ENCODE peak calls at places on chromosomes 11 and 22, in five cellular contexts. One of them, this sample, is unnamed.

GRCh38 chr22:20885017-20885556 is 26.3 kb downstream of the SNAP29 start:
- DNase-seq in CD8-positive, alpha-beta T cell: no peak
- DNase-seq in fibroblast of mammary gland: no peak
- DNase-seq in epithelial cell of proximal tubule: no peak
- DNase-seq in retinal pigment epithelial cell: no peak
- DNase-seq in this sample: no peak

GRCh38 chr11:119205080-119205479 is 1.1 kb upstream of the CBL start:
- DNase-seq in CD8-positive, alpha-beta T cell: no peak
- DNase-seq in fibroblast of mammary gland: no peak
- DNase-seq in epithelial cell of proximal tubule: no peak
- DNase-seq in retinal pigment epithelial cell: no peak
- DNase-seq in this sample: no peak

GRCh38 chr11:119791047-119791446 is 62.0 kb upstream of the NECTIN1 start:
- DNase-seq in CD8-positive, alpha-beta T cell: no peak
- DNase-seq in fibroblast of mammary gland: no peak
- DNase-seq in epithelial cell of proximal tubule: no peak
- DNase-seq in retinal pigment epithelial cell: no peak
- DNase-seq in this sample: no peak

GRCh38 chr11:69799582-69799981 is 19.6 kb downstream of the FGF3 start:
- DNase-seq in CD8-positive, alpha-beta T cell: no peak
- DNase-seq in fibroblast of mammary gland: peak; percentile 31
- DNase-seq in epithelial cell of proximal tubule: no peak
- DNase-seq in retinal pigment epithelial cell: no peak
- DNase-seq in this sample: peak; percentile 48

GRCh38 chr11:104343578-104343977 is 179.6 kb upstream of the PDGFD start:
- DNase-seq in CD8-positive, alpha-beta T cell: no peak
- DNase-seq in fibroblast of mammary gland: peak; percentile 11
- DNase-seq in epithelial cell of proximal tubule: no peak
- DNase-seq in retinal pigment epithelial cell: no peak
- DNase-seq in this sample: no peak

GRCh38 chr11:74877132-74877531 is 71.8 kb downstream of the XRRA1 start:
- DNase-seq in CD8-positive, alpha-beta T cell: no peak
- DNase-seq in fibroblast of mammary gland: peak; percentile 35
- DNase-seq in epithelial cell of proximal tubule: no peak
- DNase-seq in retinal pigment epithelial cell: no peak
- DNase-seq in this sample: peak; percentile 8

GRCh38 chr11:16785520-16786128 is 47.2 kb downstream of the C11orf58 start:
- DNase-seq in CD8-positive, alpha-beta T cell: peak; percentile 47
- DNase-seq in fibroblast of mammary gland: peak; percentile 77
- DNase-seq in epithelial cell of proximal tubule: no peak
- DNase-seq in retinal pigment epithelial cell: peak; percentile 26
- DNase-seq in this sample: peak; percentile 79

GRCh38 chr11:91820709-91821108 is 403.9 kb upstream of the FAT3 start:
- DNase-seq in CD8-positive, alpha-beta T cell: no peak
- DNase-seq in fibroblast of mammary gland: no peak
- DNase-seq in epithelial cell of proximal tubule: no peak
- DNase-seq in retinal pigment epithelial cell: no peak
- DNase-seq in this sample: no peak

GRCh38 chr22:22811016-22812009 is 76.3 kb upstream of the IGLL5 start:
- DNase-seq in CD8-positive, alpha-beta T cell: no peak
- DNase-seq in fibroblast of mammary gland: no peak
- DNase-seq in epithelial cell of proximal tubule: no peak
- DNase-seq in retinal pigment epithelial cell: no peak
- DNase-seq in this sample: no peak

GRCh38 chr22:22877523-22878210 is 9.9 kb upstream of the IGLL5 start:
- DNase-seq in CD8-positive, alpha-beta T cell: peak; percentile 74
- DNase-seq in fibroblast of mammary gland: peak; percentile 63
- DNase-seq in epithelial cell of proximal tubule: no peak
- DNase-seq in retinal pigment epithelial cell: peak; percentile 0
- DNase-seq in this sample: peak; percentile 48

GRCh38 chr11:106990322-106990721 is 28.0 kb downstream of the GUCY1A2 start:
- DNase-seq in CD8-positive, alpha-beta T cell: no peak
- DNase-seq in fibroblast of mammary gland: no peak
- DNase-seq in epithelial cell of proximal tubule: no peak
- DNase-seq in retinal pigment epithelial cell: no peak
- DNase-seq in this sample: no peak

GRCh38 chr11:11311169-11311568 is 41.9 kb downstream of the CSNK2A3 start:
- DNase-seq in CD8-positive, alpha-beta T cell: no peak
- DNase-seq in fibroblast of mammary gland: no peak
- DNase-seq in epithelial cell of proximal tubule: no peak
- DNase-seq in retinal pigment epithelial cell: no peak
- DNase-seq in this sample: no peak
- TF ChIP-seq CTCF in CD8-positive, alpha-beta T cell: no peak
- TF ChIP-seq CTCF in fibroblast of mammary gland: no peak
- TF ChIP-seq CTCF in epithelial cell of proximal tubule: no peak
- TF ChIP-seq CTCF in retinal pigment epithelial cell: no peak
- TF ChIP-seq CTCF in this sample: no peak

GRCh38 chr11:134579709-134580634 is 167.9 kb upstream of the B3GAT1 start:
- DNase-seq in CD8-positive, alpha-beta T cell: no peak
- DNase-seq in fibroblast of mammary gland: no peak
- DNase-seq in epithelial cell of proximal tubule: no peak
- DNase-seq in retinal pigment epithelial cell: no peak
- DNase-seq in this sample: no peak
- TF ChIP-seq CTCF in CD8-positive, alpha-beta T cell: no peak
- TF ChIP-seq CTCF in fibroblast of mammary gland: no peak
- TF ChIP-seq CTCF in epithelial cell of proximal tubule: no peak
- TF ChIP-seq CTCF in retinal pigment epithelial cell: no peak
- TF ChIP-seq CTCF in this sample: no peak

DNA sequence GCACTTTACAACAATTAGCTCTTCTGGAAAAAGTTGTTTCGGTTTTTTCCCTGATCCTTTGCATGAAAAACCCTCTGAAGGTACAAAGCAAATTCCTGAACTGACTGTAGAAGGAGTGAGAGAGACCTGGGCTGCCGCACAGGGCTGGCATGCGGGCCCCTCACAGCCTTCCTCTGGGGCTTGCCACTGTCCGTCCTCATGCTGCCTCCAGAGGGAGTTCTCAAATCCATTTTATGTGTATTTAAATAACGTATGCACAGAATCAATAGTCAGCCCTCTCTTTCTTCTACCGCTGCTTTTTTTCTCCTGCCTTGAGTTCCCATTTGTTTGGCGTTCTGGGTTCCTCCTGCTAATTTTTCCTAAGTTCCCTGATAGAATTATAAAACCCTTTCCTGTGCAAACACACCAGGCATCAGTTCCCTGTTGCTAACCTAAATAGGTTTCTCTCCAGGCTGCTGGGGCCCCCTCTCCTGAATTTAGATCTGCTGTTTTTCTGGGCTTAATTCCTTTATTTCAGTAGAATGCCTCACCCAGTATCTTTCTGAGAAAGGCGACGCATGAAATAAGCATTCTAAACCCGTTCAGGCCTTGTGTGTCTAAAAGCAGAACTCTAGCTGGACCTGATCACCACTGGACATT is 52.4 kb downstream of the PHF21B start:
- DNase-seq in CD8-positive, alpha-beta T cell: no peak
- DNase-seq in fibroblast of mammary gland: no peak
- DNase-seq in epithelial cell of proximal tubule: no peak
- DNase-seq in retinal pigment epithelial cell: no peak
- DNase-seq in this sample: no peak
- TF ChIP-seq CTCF in CD8-positive, alpha-beta T cell: no peak
- TF ChIP-seq CTCF in fibroblast of mammary gland: no peak
- TF ChIP-seq CTCF in epithelial cell of proximal tubule: peak; percentile 38
- TF ChIP-seq CTCF in retinal pigment epithelial cell: peak; percentile 48
- TF ChIP-seq CTCF in this sample: peak; percentile 50

GRCh38 chr22:42880815-42881214 is 23.7 kb upstream of the ARFGAP3 start:
- DNase-seq in CD8-positive, alpha-beta T cell: no peak
- DNase-seq in fibroblast of mammary gland: no peak
- DNase-seq in epithelial cell of proximal tubule: no peak
- DNase-seq in retinal pigment epithelial cell: no peak
- DNase-seq in this sample: no peak
- TF ChIP-seq CTCF in CD8-positive, alpha-beta T cell: no peak
- TF ChIP-seq CTCF in fibroblast of mammary gland: no peak
- TF ChIP-seq CTCF in epithelial cell of proximal tubule: no peak
- TF ChIP-seq CTCF in retinal pigment epithelial cell: peak; percentile 23
- TF ChIP-seq CTCF in this sample: peak; percentile 41

GRCh38 chr11:14905104-14906033 is 13.3 kb upstream of the CYP2R1 start:
- DNase-seq in CD8-positive, alpha-beta T cell: peak; percentile 83
- DNase-seq in fibroblast of mammary gland: peak; percentile 23
- DNase-seq in epithelial cell of proximal tubule: no peak
- DNase-seq in retinal pigment epithelial cell: no peak
- DNase-seq in this sample: no peak
- TF ChIP-seq CTCF in CD8-positive, alpha-beta T cell: peak; percentile 69
- TF ChIP-seq CTCF in fibroblast of mammary gland: peak; percentile 37
- TF ChIP-seq CTCF in epithelial cell of proximal tubule: peak; percentile 70
- TF ChIP-seq CTCF in retinal pigment epithelial cell: peak; percentile 78
- TF ChIP-seq CTCF in this sample: peak; percentile 48

DNA sequence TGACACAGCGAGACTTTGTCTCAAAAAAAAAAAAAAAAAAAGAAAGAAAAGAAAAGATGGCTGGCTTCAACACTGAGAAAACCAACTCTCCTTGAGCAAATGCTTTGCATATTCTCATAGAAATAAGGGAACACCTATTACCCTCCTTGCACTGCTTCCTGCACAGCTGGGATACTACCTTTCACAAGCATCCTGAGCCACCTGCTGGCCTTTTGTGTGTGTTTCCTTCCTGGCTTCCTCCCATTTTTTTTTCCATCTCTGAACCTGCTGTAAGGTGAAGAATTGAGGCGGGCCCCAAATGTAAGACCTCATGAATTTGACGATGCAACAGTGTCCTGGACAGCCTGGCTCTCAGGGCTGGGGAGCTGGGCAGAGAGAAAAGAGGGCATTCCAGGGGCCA is 1.9 kb upstream of the RFPL3 start:
- DNase-seq in CD8-positive, alpha-beta T cell: no peak
- DNase-seq in fibroblast of mammary gland: no peak
- DNase-seq in epithelial cell of proximal tubule: no peak
- DNase-seq in retinal pigment epithelial cell: no peak
- DNase-seq in this sample: no peak
- TF ChIP-seq CTCF in CD8-positive, alpha-beta T cell: no peak
- TF ChIP-seq CTCF in fibroblast of mammary gland: no peak
- TF ChIP-seq CTCF in epithelial cell of proximal tubule: peak; percentile 62
- TF ChIP-seq CTCF in retinal pigment epithelial cell: peak; percentile 23
- TF ChIP-seq CTCF in this sample: no peak